ENCODE peak calls at places on chromosome 18, in ten cellular contexts. One of them, this sample, is unnamed.

GRCh38 chr18:23134780-23135678 is at the start of gene CABLES1:
- DNase-seq in HFF-Myc: no peak
- DNase-seq in stimulated activated naive CD8-positive, alpha-beta T cell treated with anti-CD3 and anti-CD28 coated beads, Interleukin-15, amount 100 ng/mL, for 72 hours: peak
- DNase-seq in ELR: peak
- DNase-seq in WTC11: peak
- DNase-seq in activated CD4-positive, alpha-beta T cell treated with anti-CD3 and anti-CD28 coated beads, Interleukin-2, amount 50 U/mL, for 1 hour: peak
- DNase-seq in GM18507: no peak
- DNase-seq in renal cortical epithelial cell: peak
- DNase-seq in iPS-NIHi11: peak
- DNase-seq in AG09309: no peak
- DNase-seq in this sample: peak

GRCh38 chr18:56475250-56475649 is 163.1 kb downstream of the TXNL1 start:
- DNase-seq in GM18507: no peak
- DNase-seq in HFF-Myc: no peak
- DNase-seq in WTC11: no peak
- DNase-seq in iPS-NIHi11: no peak
- DNase-seq in AG09309: peak
- DNase-seq in stimulated activated naive CD8-positive, alpha-beta T cell treated with anti-CD3 and anti-CD28 coated beads, Interleukin-15, amount 100 ng/mL, for 72 hours: no peak
- DNase-seq in ELR: no peak
- DNase-seq in activated CD4-positive, alpha-beta T cell treated with anti-CD3 and anti-CD28 coated beads, Interleukin-2, amount 50 U/mL, for 1 hour: no peak
- DNase-seq in renal cortical epithelial cell: no peak
- DNase-seq in this sample: no peak

GRCh38 chr18:59748628-59749360 is 51.6 kb upstream of the CCBE1 start:
- DNase-seq in GM18507: no peak
- DNase-seq in ELR: peak
- DNase-seq in AG09309: peak
- DNase-seq in activated CD4-positive, alpha-beta T cell treated with anti-CD3 and anti-CD28 coated beads, Interleukin-2, amount 50 U/mL, for 1 hour: no peak
- DNase-seq in HFF-Myc: peak
- DNase-seq in stimulated activated naive CD8-positive, alpha-beta T cell treated with anti-CD3 and anti-CD28 coated beads, Interleukin-15, amount 100 ng/mL, for 72 hours: no peak
- DNase-seq in WTC11: no peak
- DNase-seq in iPS-NIHi11: no peak
- DNase-seq in renal cortical epithelial cell: peak
- DNase-seq in this sample: no peak

GRCh38 chr18:310042-310441 is 42.2 kb upstream of the THOC1 start:
- DNase-seq in AG09309: no peak
- DNase-seq in iPS-NIHi11: no peak
- DNase-seq in renal cortical epithelial cell: no peak
- DNase-seq in stimulated activated naive CD8-positive, alpha-beta T cell treated with anti-CD3 and anti-CD28 coated beads, Interleukin-15, amount 100 ng/mL, for 72 hours: no peak
- DNase-seq in HFF-Myc: no peak
- DNase-seq in WTC11: no peak
- DNase-seq in GM18507: no peak
- DNase-seq in ELR: no peak
- DNase-seq in activated CD4-positive, alpha-beta T cell treated with anti-CD3 and anti-CD28 coated beads, Interleukin-2, amount 50 U/mL, for 1 hour: no peak
- DNase-seq in this sample: no peak

GRCh38 chr18:77062518-77063003 is 70.0 kb downstream of the MBP start:
- DNase-seq in ELR: no peak
- DNase-seq in WTC11: no peak
- DNase-seq in HFF-Myc: no peak
- DNase-seq in activated CD4-positive, alpha-beta T cell treated with anti-CD3 and anti-CD28 coated beads, Interleukin-2, amount 50 U/mL, for 1 hour: peak
- DNase-seq in renal cortical epithelial cell: no peak
- DNase-seq in iPS-NIHi11: no peak
- DNase-seq in GM18507: no peak
- DNase-seq in AG09309: no peak
- DNase-seq in stimulated activated naive CD8-positive, alpha-beta T cell treated with anti-CD3 and anti-CD28 coated beads, Interleukin-15, amount 100 ng/mL, for 72 hours: peak
- DNase-seq in this sample: peak

GRCh38 chr18:55224086-55224625 is 264.9 kb upstream of the CCDC68 start:
- DNase-seq in stimulated activated naive CD8-positive, alpha-beta T cell treated with anti-CD3 and anti-CD28 coated beads, Interleukin-15, amount 100 ng/mL, for 72 hours: no peak
- DNase-seq in AG09309: no peak
- DNase-seq in renal cortical epithelial cell: no peak
- DNase-seq in activated CD4-positive, alpha-beta T cell treated with anti-CD3 and anti-CD28 coated beads, Interleukin-2, amount 50 U/mL, for 1 hour: no peak
- DNase-seq in GM18507: no peak
- DNase-seq in ELR: no peak
- DNase-seq in iPS-NIHi11: no peak
- DNase-seq in HFF-Myc: no peak
- DNase-seq in WTC11: no peak
- DNase-seq in this sample: no peak

GRCh38 chr18:10216809-10217208 is 237.6 kb upstream of the APCDD1 start:
- DNase-seq in activated CD4-positive, alpha-beta T cell treated with anti-CD3 and anti-CD28 coated beads, Interleukin-2, amount 50 U/mL, for 1 hour: no peak
- DNase-seq in GM18507: no peak
- DNase-seq in AG09309: no peak
- DNase-seq in WTC11: no peak
- DNase-seq in ELR: no peak
- DNase-seq in renal cortical epithelial cell: no peak
- DNase-seq in iPS-NIHi11: no peak
- DNase-seq in HFF-Myc: no peak
- DNase-seq in stimulated activated naive CD8-positive, alpha-beta T cell treated with anti-CD3 and anti-CD28 coated beads, Interleukin-15, amount 100 ng/mL, for 72 hours: no peak
- DNase-seq in this sample: no peak

GRCh38 chr18:61096231-61096630 is 237.0 kb upstream of the CDH20 start:
- DNase-seq in activated CD4-positive, alpha-beta T cell treated with anti-CD3 and anti-CD28 coated beads, Interleukin-2, amount 50 U/mL, for 1 hour: no peak
- DNase-seq in HFF-Myc: no peak
- DNase-seq in GM18507: no peak
- DNase-seq in iPS-NIHi11: no peak
- DNase-seq in WTC11: no peak
- DNase-seq in renal cortical epithelial cell: peak
- DNase-seq in stimulated activated naive CD8-positive, alpha-beta T cell treated with anti-CD3 and anti-CD28 coated beads, Interleukin-15, amount 100 ng/mL, for 72 hours: no peak
- DNase-seq in AG09309: no peak
- DNase-seq in ELR: no peak
- DNase-seq in this sample: no peak

GRCh38 chr18:3584897-3585460 is 135.0 kb downstream of the TGIF1 start:
- DNase-seq in WTC11: peak
- DNase-seq in GM18507: no peak
- DNase-seq in stimulated activated naive CD8-positive, alpha-beta T cell treated with anti-CD3 and anti-CD28 coated beads, Interleukin-15, amount 100 ng/mL, for 72 hours: no peak
- DNase-seq in HFF-Myc: no peak
- DNase-seq in iPS-NIHi11: peak
- DNase-seq in AG09309: no peak
- DNase-seq in renal cortical epithelial cell: no peak
- DNase-seq in activated CD4-positive, alpha-beta T cell treated with anti-CD3 and anti-CD28 coated beads, Interleukin-2, amount 50 U/mL, for 1 hour: no peak
- DNase-seq in ELR: no peak
- DNase-seq in this sample: peak

GRCh38 chr18:55513199-55513598 is 74.8 kb downstream of the TCF4 start:
- DNase-seq in WTC11: no peak
- DNase-seq in activated CD4-positive, alpha-beta T cell treated with anti-CD3 and anti-CD28 coated beads, Interleukin-2, amount 50 U/mL, for 1 hour: no peak
- DNase-seq in ELR: no peak
- DNase-seq in AG09309: no peak
- DNase-seq in renal cortical epithelial cell: peak
- DNase-seq in stimulated activated naive CD8-positive, alpha-beta T cell treated with anti-CD3 and anti-CD28 coated beads, Interleukin-15, amount 100 ng/mL, for 72 hours: no peak
- DNase-seq in iPS-NIHi11: no peak
- DNase-seq in GM18507: no peak
- DNase-seq in HFF-Myc: no peak
- DNase-seq in this sample: no peak

GRCh38 chr18:47929681-47930085 is 776 bp downstream of the SMAD2 start:
- DNase-seq in GM18507: no peak
- DNase-seq in AG09309: no peak
- DNase-seq in activated CD4-positive, alpha-beta T cell treated with anti-CD3 and anti-CD28 coated beads, Interleukin-2, amount 50 U/mL, for 1 hour: no peak
- DNase-seq in WTC11: no peak
- DNase-seq in renal cortical epithelial cell: peak
- DNase-seq in stimulated activated naive CD8-positive, alpha-beta T cell treated with anti-CD3 and anti-CD28 coated beads, Interleukin-15, amount 100 ng/mL, for 72 hours: no peak
- DNase-seq in iPS-NIHi11: no peak
- DNase-seq in HFF-Myc: peak
- DNase-seq in ELR: peak
- DNase-seq in this sample: no peak

GRCh38 chr18:13401404-13401803 is 182.8 kb downstream of the LDLRAD4 start:
- DNase-seq in stimulated activated naive CD8-positive, alpha-beta T cell treated with anti-CD3 and anti-CD28 coated beads, Interleukin-15, amount 100 ng/mL, for 72 hours: no peak
- DNase-seq in WTC11: no peak
- DNase-seq in iPS-NIHi11: no peak
- DNase-seq in activated CD4-positive, alpha-beta T cell treated with anti-CD3 and anti-CD28 coated beads, Interleukin-2, amount 50 U/mL, for 1 hour: no peak
- DNase-seq in AG09309: no peak
- DNase-seq in renal cortical epithelial cell: no peak
- DNase-seq in ELR: no peak
- DNase-seq in GM18507: no peak
- DNase-seq in HFF-Myc: no peak
- DNase-seq in this sample: no peak

GRCh38 chr18:76564117-76564516 is 69.1 kb upstream of the ZNF516 start:
- DNase-seq in GM18507: no peak
- DNase-seq in WTC11: no peak
- DNase-seq in activated CD4-positive, alpha-beta T cell treated with anti-CD3 and anti-CD28 coated beads, Interleukin-2, amount 50 U/mL, for 1 hour: no peak
- DNase-seq in renal cortical epithelial cell: peak
- DNase-seq in iPS-NIHi11: no peak
- DNase-seq in HFF-Myc: no peak
- DNase-seq in AG09309: no peak
- DNase-seq in ELR: peak
- DNase-seq in stimulated activated naive CD8-positive, alpha-beta T cell treated with anti-CD3 and anti-CD28 coated beads, Interleukin-15, amount 100 ng/mL, for 72 hours: no peak
- DNase-seq in this sample: no peak

GRCh38 chr18:7615840-7616239 is 48.7 kb downstream of the PTPRM start:
- DNase-seq in GM18507: no peak
- DNase-seq in activated CD4-positive, alpha-beta T cell treated with anti-CD3 and anti-CD28 coated beads, Interleukin-2, amount 50 U/mL, for 1 hour: no peak
- DNase-seq in WTC11: no peak
- DNase-seq in stimulated activated naive CD8-positive, alpha-beta T cell treated with anti-CD3 and anti-CD28 coated beads, Interleukin-15, amount 100 ng/mL, for 72 hours: no peak
- DNase-seq in HFF-Myc: no peak
- DNase-seq in iPS-NIHi11: no peak
- DNase-seq in renal cortical epithelial cell: no peak
- DNase-seq in ELR: no peak
- DNase-seq in AG09309: no peak
- DNase-seq in this sample: no peak

GRCh38 chr18:72235422-72235821 is 308.7 kb downstream of the CBLN2 start:
- DNase-seq in activated CD4-positive, alpha-beta T cell treated with anti-CD3 and anti-CD28 coated beads, Interleukin-2, amount 50 U/mL, for 1 hour: no peak
- DNase-seq in WTC11: no peak
- DNase-seq in ELR: no peak
- DNase-seq in AG09309: no peak
- DNase-seq in GM18507: no peak
- DNase-seq in iPS-NIHi11: no peak
- DNase-seq in stimulated activated naive CD8-positive, alpha-beta T cell treated with anti-CD3 and anti-CD28 coated beads, Interleukin-15, amount 100 ng/mL, for 72 hours: no peak
- DNase-seq in HFF-Myc: no peak
- DNase-seq in renal cortical epithelial cell: peak
- DNase-seq in this sample: peak

GRCh38 chr18:59052965-59053960 is 86.4 kb upstream of the SEC11C start:
- DNase-seq in WTC11: no peak
- DNase-seq in activated CD4-positive, alpha-beta T cell treated with anti-CD3 and anti-CD28 coated beads, Interleukin-2, amount 50 U/mL, for 1 hour: no peak
- DNase-seq in stimulated activated naive CD8-positive, alpha-beta T cell treated with anti-CD3 and anti-CD28 coated beads, Interleukin-15, amount 100 ng/mL, for 72 hours: no peak
- DNase-seq in AG09309: peak
- DNase-seq in ELR: no peak
- DNase-seq in GM18507: no peak
- DNase-seq in renal cortical epithelial cell: no peak
- DNase-seq in iPS-NIHi11: no peak
- DNase-seq in HFF-Myc: no peak
- DNase-seq in this sample: no peak

GRCh38 chr18:23181547-23181946 is 46.3 kb downstream of the CABLES1 start:
- DNase-seq in GM18507: no peak
- DNase-seq in activated CD4-positive, alpha-beta T cell treated with anti-CD3 and anti-CD28 coated beads, Interleukin-2, amount 50 U/mL, for 1 hour: no peak
- DNase-seq in AG09309: no peak
- DNase-seq in iPS-NIHi11: no peak
- DNase-seq in renal cortical epithelial cell: no peak
- DNase-seq in ELR: no peak
- DNase-seq in HFF-Myc: no peak
- DNase-seq in WTC11: no peak
- DNase-seq in stimulated activated naive CD8-positive, alpha-beta T cell treated with anti-CD3 and anti-CD28 coated beads, Interleukin-15, amount 100 ng/mL, for 72 hours: no peak
- DNase-seq in this sample: no peak

GRCh38 chr18:79570266-79571201 is 109.1 kb upstream of the CTDP1 start:
- DNase-seq in renal cortical epithelial cell: no peak
- DNase-seq in GM18507: no peak
- DNase-seq in iPS-NIHi11: peak
- DNase-seq in stimulated activated naive CD8-positive, alpha-beta T cell treated with anti-CD3 and anti-CD28 coated beads, Interleukin-15, amount 100 ng/mL, for 72 hours: no peak
- DNase-seq in activated CD4-positive, alpha-beta T cell treated with anti-CD3 and anti-CD28 coated beads, Interleukin-2, amount 50 U/mL, for 1 hour: no peak
- DNase-seq in ELR: peak
- DNase-seq in WTC11: no peak
- DNase-seq in HFF-Myc: no peak
- DNase-seq in AG09309: no peak
- DNase-seq in this sample: peak

GRCh38 chr18:55856191-55856590 is 268.2 kb upstream of the TCF4 start:
- DNase-seq in GM18507: no peak
- DNase-seq in renal cortical epithelial cell: peak
- DNase-seq in AG09309: no peak
- DNase-seq in stimulated activated naive CD8-positive, alpha-beta T cell treated with anti-CD3 and anti-CD28 coated beads, Interleukin-15, amount 100 ng/mL, for 72 hours: no peak
- DNase-seq in activated CD4-positive, alpha-beta T cell treated with anti-CD3 and anti-CD28 coated beads, Interleukin-2, amount 50 U/mL, for 1 hour: no peak
- DNase-seq in WTC11: no peak
- DNase-seq in ELR: peak
- DNase-seq in iPS-NIHi11: no peak
- DNase-seq in HFF-Myc: peak
- DNase-seq in this sample: peak

GRCh38 chr18:27967938-27968803 is 208.8 kb downstream of the CDH2 start:
- DNase-seq in renal cortical epithelial cell: peak
- DNase-seq in ELR: no peak
- DNase-seq in WTC11: no peak
- DNase-seq in AG09309: no peak
- DNase-seq in GM18507: no peak
- DNase-seq in activated CD4-positive, alpha-beta T cell treated with anti-CD3 and anti-CD28 coated beads, Interleukin-2, amount 50 U/mL, for 1 hour: no peak
- DNase-seq in iPS-NIHi11: no peak
- DNase-seq in stimulated activated naive CD8-positive, alpha-beta T cell treated with anti-CD3 and anti-CD28 coated beads, Interleukin-15, amount 100 ng/mL, for 72 hours: no peak
- DNase-seq in HFF-Myc: no peak
- DNase-seq in this sample: no peak

GRCh38 chr18:43587538-43588153 is 310.4 kb upstream of the SYT4 start:
- DNase-seq in ELR: peak
- DNase-seq in iPS-NIHi11: peak
- DNase-seq in renal cortical epithelial cell: peak
- DNase-seq in GM18507: peak
- DNase-seq in HFF-Myc: no peak
- DNase-seq in AG09309: peak
- DNase-seq in stimulated activated naive CD8-positive, alpha-beta T cell treated with anti-CD3 and anti-CD28 coated beads, Interleukin-15, amount 100 ng/mL, for 72 hours: no peak
- DNase-seq in activated CD4-positive, alpha-beta T cell treated with anti-CD3 and anti-CD28 coated beads, Interleukin-2, amount 50 U/mL, for 1 hour: no peak
- DNase-seq in WTC11: no peak
- DNase-seq in this sample: peak

GRCh38 chr18:47893047-47893446 is 37.4 kb downstream of the SMAD2 start:
- DNase-seq in HFF-Myc: no peak
- DNase-seq in WTC11: no peak
- DNase-seq in AG09309: no peak
- DNase-seq in activated CD4-positive, alpha-beta T cell treated with anti-CD3 and anti-CD28 coated beads, Interleukin-2, amount 50 U/mL, for 1 hour: no peak
- DNase-seq in iPS-NIHi11: no peak
- DNase-seq in renal cortical epithelial cell: no peak
- DNase-seq in stimulated activated naive CD8-positive, alpha-beta T cell treated with anti-CD3 and anti-CD28 coated beads, Interleukin-15, amount 100 ng/mL, for 72 hours: no peak
- DNase-seq in GM18507: no peak
- DNase-seq in ELR: peak
- DNase-seq in this sample: no peak

GRCh38 chr18:61643884-61644647 is 248.7 kb downstream of the RNF152 start:
- DNase-seq in WTC11: no peak
- DNase-seq in stimulated activated naive CD8-positive, alpha-beta T cell treated with anti-CD3 and anti-CD28 coated beads, Interleukin-15, amount 100 ng/mL, for 72 hours: no peak
- DNase-seq in activated CD4-positive, alpha-beta T cell treated with anti-CD3 and anti-CD28 coated beads, Interleukin-2, amount 50 U/mL, for 1 hour: no peak
- DNase-seq in GM18507: no peak
- DNase-seq in renal cortical epithelial cell: peak
- DNase-seq in HFF-Myc: no peak
- DNase-seq in AG09309: no peak
- DNase-seq in ELR: no peak
- DNase-seq in iPS-NIHi11: no peak
- DNase-seq in this sample: no peak

GRCh38 chr18:48852292-48852691 is 98.5 kb downstream of the SMAD7 start:
- DNase-seq in GM18507: no peak
- DNase-seq in iPS-NIHi11: no peak
- DNase-seq in stimulated activated naive CD8-positive, alpha-beta T cell treated with anti-CD3 and anti-CD28 coated beads, Interleukin-15, amount 100 ng/mL, for 72 hours: no peak
- DNase-seq in renal cortical epithelial cell: no peak
- DNase-seq in ELR: peak
- DNase-seq in HFF-Myc: no peak
- DNase-seq in activated CD4-positive, alpha-beta T cell treated with anti-CD3 and anti-CD28 coated beads, Interleukin-2, amount 50 U/mL, for 1 hour: no peak
- DNase-seq in WTC11: no peak
- DNase-seq in AG09309: no peak
- DNase-seq in this sample: no peak

GRCh38 chr18:36580266-36580665 is 248.5 kb downstream of the TPGS2 start:
- DNase-seq in AG09309: peak
- DNase-seq in ELR: peak
- DNase-seq in stimulated activated naive CD8-positive, alpha-beta T cell treated with anti-CD3 and anti-CD28 coated beads, Interleukin-15, amount 100 ng/mL, for 72 hours: no peak
- DNase-seq in HFF-Myc: peak
- DNase-seq in iPS-NIHi11: no peak
- DNase-seq in renal cortical epithelial cell: peak
- DNase-seq in activated CD4-positive, alpha-beta T cell treated with anti-CD3 and anti-CD28 coated beads, Interleukin-2, amount 50 U/mL, for 1 hour: no peak
- DNase-seq in WTC11: no peak
- DNase-seq in GM18507: no peak
- DNase-seq in this sample: no peak

GRCh38 chr18:79803611-79804051 is 5.9 kb downstream of the KCNG2 start:
- DNase-seq in renal cortical epithelial cell: no peak
- DNase-seq in WTC11: no peak
- DNase-seq in stimulated activated naive CD8-positive, alpha-beta T cell treated with anti-CD3 and anti-CD28 coated beads, Interleukin-15, amount 100 ng/mL, for 72 hours: no peak
- DNase-seq in GM18507: no peak
- DNase-seq in AG09309: no peak
- DNase-seq in activated CD4-positive, alpha-beta T cell treated with anti-CD3 and anti-CD28 coated beads, Interleukin-2, amount 50 U/mL, for 1 hour: no peak
- DNase-seq in HFF-Myc: no peak
- DNase-seq in iPS-NIHi11: no peak
- DNase-seq in ELR: no peak
- DNase-seq in this sample: no peak

GRCh38 chr18:45493830-45494229 is 121.4 kb upstream of the SLC14A2 start:
- DNase-seq in activated CD4-positive, alpha-beta T cell treated with anti-CD3 and anti-CD28 coated beads, Interleukin-2, amount 50 U/mL, for 1 hour: no peak
- DNase-seq in ELR: no peak
- DNase-seq in renal cortical epithelial cell: no peak
- DNase-seq in GM18507: no peak
- DNase-seq in AG09309: no peak
- DNase-seq in iPS-NIHi11: no peak
- DNase-seq in stimulated activated naive CD8-positive, alpha-beta T cell treated with anti-CD3 and anti-CD28 coated beads, Interleukin-15, amount 100 ng/mL, for 72 hours: no peak
- DNase-seq in WTC11: no peak
- DNase-seq in HFF-Myc: no peak
- DNase-seq in this sample: no peak

GRCh38 chr18:45518770-45519169 is 96.5 kb upstream of the SLC14A2 start:
- DNase-seq in stimulated activated naive CD8-positive, alpha-beta T cell treated with anti-CD3 and anti-CD28 coated beads, Interleukin-15, amount 100 ng/mL, for 72 hours: no peak
- DNase-seq in ELR: no peak
- DNase-seq in renal cortical epithelial cell: no peak
- DNase-seq in AG09309: no peak
- DNase-seq in iPS-NIHi11: peak
- DNase-seq in GM18507: no peak
- DNase-seq in WTC11: no peak
- DNase-seq in activated CD4-positive, alpha-beta T cell treated with anti-CD3 and anti-CD28 coated beads, Interleukin-2, amount 50 U/mL, for 1 hour: no peak
- DNase-seq in HFF-Myc: no peak
- DNase-seq in this sample: no peak

This sample was measured in mesendoderm.